ENCODE peak calls at places on chromosomes 6 and 20, in four cellular contexts. X is ascending aorta, D is progenitor cell of endocrine pancreas, M is kidney. Q is an unnamed sample.

GRCh38 chr6:91181416-91181815 is 594.5 kb upstream of the MAP3K7 start:
- DNase-seq in M (no peak), X (no peak), D (no peak), Q (no peak)

GRCh38 chr20:38840053-38840893 is 34.8 kb downstream of the PPP1R16B start:
- DNase-seq in D (no peak), M (peak; percentile 53), X (no peak), Q (no peak)

GRCh38 chr20:62449951-62450815 is 22.8 kb upstream of the RBBP8NL start:
- DNase-seq in D (no peak), X (no peak), M (no peak), Q (no peak)

GRCh38 chr6:3825851-3826581 is 23.2 kb upstream of the FAM50B start:
- DNase-seq in M (peak; percentile 95), D (no peak), X (peak; percentile 99), Q (peak; percentile 98)

GRCh38 chr6:89310929-89311328 is 4.2 kb downstream of the GABRR2 start:
- DNase-seq in M (no peak), D (no peak), X (no peak), Q (no peak)

GRCh38 chr20:64090165-64090564 is 6.0 kb upstream of the LKAAEAR1 start:
- DNase-seq in X (no peak), M (no peak), D (no peak), Q (no peak)

GRCh38 chr20:62352402-62353288 is 14.5 kb downstream of the LAMA5 start:
- DNase-seq in X (peak; percentile 94), D (no peak), M (no peak), Q (no peak)

GRCh38 chr6:133895573-133896343 is 6.8 kb downstream of the TCF21 start:
- DNase-seq in X (no peak), M (peak; percentile 87), D (no peak), Q (no peak)

GRCh38 chr6:56869346-56869745 is 85.6 kb upstream of the BEND6 start:
- DNase-seq in D (no peak), M (no peak), X (no peak), Q (no peak)

GRCh38 chr20:50376179-50376887 is 133.8 kb upstream of the PTPN1 start:
- DNase-seq in X (no peak), M (peak; percentile 21), D (no peak), Q (no peak)

GRCh38 chr6:79570802-79571367 is 33.7 kb upstream of the LCA5 start:
- DNase-seq in X (no peak), D (no peak), M (no peak), Q (no peak)

GRCh38 chr6:4889701-4890100 is 113.5 kb downstream of the CDYL start:
- DNase-seq in M (no peak), D (no peak), X (no peak), Q (no peak)

GRCh38 chr6:143601501-143601900 is 76.3 kb upstream of the PHACTR2 start:
- DNase-seq in M (no peak), X (no peak), D (no peak), Q (no peak)